ENCODE peak calls at places on chromosomes 6 and 20, in eight cellular contexts. S, E, V, J, L, R, P and H are unnamed samples.

GRCh38 chr20:25389858-25390537 is 637 bp downstream of the ABHD12 start:
- DNase-seq in E (peak; percentile 69), S (peak; percentile 39), L (peak; percentile 48), R (no peak), J (no peak), V (no peak), P (no peak), H (no peak)

GRCh38 chr6:96124778-96125177 is 109.0 kb downstream of the FUT9 start:
- DNase-seq in P (no peak), E (no peak), R (no peak), J (no peak), L (no peak), S (no peak), V (no peak), H (no peak)

GRCh38 chr20:48526936-48527335 is 300.9 kb downstream of the PREX1 start:
- DNase-seq in V (no peak), L (no peak), R (no peak), E (peak; percentile 4), S (no peak), P (no peak), J (no peak), H (no peak)

GRCh38 chr20:52746768-52747167 is 225.4 kb upstream of the TSHZ2 start:
- DNase-seq in S (no peak), R (no peak), P (no peak), E (no peak), V (no peak), J (no peak), L (no peak), H (no peak)

GRCh38 chr6:34589633-34590139 is 33.6 kb upstream of the SPDEF start:
- DNase-seq in J (no peak), L (no peak), V (no peak), E (no peak), S (no peak), R (no peak), P (no peak), H (no peak)

GRCh38 chr6:9195322-9195721 is 760.0 kb upstream of the SLC35B3 start:
- DNase-seq in P (no peak), V (no peak), L (no peak), S (no peak), J (no peak), E (no peak), R (no peak), H (no peak)

GRCh38 chr20:23235173-23236027 is 115.2 kb upstream of the NXT1 start:
- DNase-seq in J (no peak), P (peak; percentile 73), R (no peak), E (peak; percentile 71), V (peak; percentile 13), S (peak; percentile 40), L (peak; percentile 40), H (peak; percentile 43)

GRCh38 chr20:19785886-19786285 is 27.8 kb downstream of the RIN2 start:
- DNase-seq in E (no peak), S (no peak), P (no peak), L (no peak), V (no peak), R (no peak), J (no peak), H (no peak)

GRCh38 chr6:79604583-79605037 is 26.5 kb upstream of the SH3BGRL2 start:
- DNase-seq in L (peak; percentile 16), E (no peak), J (no peak), S (peak; percentile 24), P (no peak), V (no peak), R (no peak), H (no peak)

GRCh38 chr6:32195902-32196681 is 3.6 kb upstream of the GPSM3 start:
- DNase-seq in E (peak; percentile 90), R (peak; percentile 31), S (peak; percentile 77), L (peak; percentile 77), P (peak; percentile 30), V (peak; percentile 97), J (peak; percentile 37), H (peak; percentile 40)

GRCh38 chr20:58854638-58855471 is 2.3 kb downstream of the GNAS start:
- DNase-seq in P (no peak), R (no peak), V (no peak), L (no peak), J (no peak), S (no peak), E (no peak), H (no peak)

GRCh38 chr6:39300739-39301138 is 13.5 kb downstream of the KCNK17 start:
- DNase-seq in L (no peak), R (no peak), J (no peak), E (no peak), P (peak; percentile 2), S (no peak), V (peak; percentile 43), H (no peak)

GRCh38 chr6:14781707-14782306 is 464.1 kb upstream of the JARID2 start:
- DNase-seq in E (no peak), R (no peak), V (no peak), J (no peak), L (no peak), P (no peak), S (no peak), H (no peak)

GRCh38 chr6:75171151-75171550 is 34.7 kb downstream of the COL12A1 start:
- DNase-seq in S (no peak), V (no peak), J (no peak), P (no peak), R (no peak), E (no peak), L (no peak), H (no peak)

GRCh38 chr6:37170273-37171140 is 555 bp downstream of the PIM1 start:
- DNase-seq in J (peak; percentile 33), E (peak; percentile 75), L (peak; percentile 57), S (no peak), P (peak; percentile 22), R (no peak), V (peak; percentile 36), H (no peak)

GRCh38 chr6:138455746-138456392 is 43.4 kb downstream of the NHSL1 start:
- DNase-seq in L (no peak), J (peak; percentile 43), R (no peak), P (no peak), E (no peak), V (no peak), S (peak; percentile 79), H (peak; percentile 17)

GRCh38 chr20:48623176-48623905 is 204.5 kb downstream of the PREX1 start:
- DNase-seq in L (no peak), S (no peak), J (no peak), E (no peak), R (no peak), P (no peak), V (no peak), H (no peak)

GRCh38 chr6:136795996-136796395 is 3.7 kb upstream of the MAP3K5 start:
- DNase-seq in E (no peak), L (no peak), P (no peak), S (no peak), J (no peak), V (no peak), R (no peak), H (no peak)

GRCh38 chr20:58639182-58640146 is 11.6 kb upstream of the STX16 start:
- DNase-seq in J (no peak), V (no peak), P (no peak), R (no peak), S (no peak), E (no peak), L (peak; percentile 23), H (no peak)

GRCh38 chr20:59634435-59635005 is 30.2 kb downstream of the PHACTR3 start:
- DNase-seq in J (no peak), V (no peak), S (no peak), R (no peak), L (no peak), P (no peak), E (no peak), H (no peak)

GRCh38 chr6:41546866-41547798 is 951 bp downstream of the FOXP4 start:
- DNase-seq in P (no peak), L (peak; percentile 68), S (peak; percentile 19), J (peak; percentile 23), R (no peak), V (peak; percentile 29), E (peak; percentile 70), H (peak; percentile 37)

GRCh38 chr6:1596088-1596852 is 13.4 kb upstream of the FOXC1 start:
- DNase-seq in P (peak; percentile 57), E (peak; percentile 87), L (peak; percentile 86), J (peak; percentile 59), S (peak; percentile 72), V (no peak), R (peak; percentile 28), H (peak; percentile 43)

GRCh38 chr6:109087661-109088264 is 6.9 kb downstream of the SESN1 start:
- DNase-seq in V (no peak), S (no peak), P (no peak), L (no peak), J (no peak), E (no peak), R (no peak), H (no peak)

GRCh38 chr6:3687847-3688246 is 63.7 kb downstream of the PXDC1 start:
- DNase-seq in J (no peak), S (no peak), L (no peak), P (no peak), V (no peak), E (no peak), R (no peak), H (no peak)

GRCh38 chr20:50982372-50982771 is 23.8 kb downstream of the MOCS3 start:
- DNase-seq in P (no peak), R (no peak), J (no peak), E (no peak), V (no peak), L (peak; percentile 44), S (peak; percentile 41), H (peak; percentile 69)

GRCh38 chr6:139752086-139752485 is 377.6 kb upstream of the CITED2 start:
- DNase-seq in E (no peak), V (no peak), L (no peak), R (no peak), S (no peak), J (no peak), P (no peak), H (no peak)

GRCh38 chr6:21529431-21529830 is 64.1 kb upstream of the SOX4 start:
- DNase-seq in L (no peak), E (no peak), V (no peak), J (no peak), R (no peak), P (no peak), S (no peak), H (no peak)

GRCh38 chr6:82068721-82069120 is 178.8 kb downstream of the IBTK start:
- DNase-seq in J (no peak), E (no peak), R (no peak), L (no peak), S (no peak), V (no peak), P (no peak), H (no peak)

GRCh38 chr6:35624341-35625070 is 64.2 kb downstream of the FKBP5 start:
- DNase-seq in S (no peak), P (peak; percentile 11), R (no peak), V (no peak), E (no peak), L (no peak), J (no peak), H (peak; percentile 43)

GRCh38 chr6:35046862-35047261 is 94.3 kb downstream of the TCP11 start:
- DNase-seq in J (no peak), V (no peak), E (no peak), P (no peak), S (no peak), L (no peak), R (no peak), H (no peak)